ENCODE peak calls at places on chromosomes 13 and 19, in four cellular contexts. F, P, D and O are unnamed samples.

GRCh38 chr19:10653732-10654609 is at the start of gene ILF3:
- DNase-seq in F (peak), P (peak), D (peak), O (peak)

GRCh38 chr19:13729859-13730258 is 34.5 kb upstream of the MRI1 start:
- DNase-seq in F (no peak), P (no peak), D (no peak), O (no peak)

GRCh38 chr19:3389446-3389778 is 23.0 kb downstream of the NFIC start:
- DNase-seq in F (no peak), P (no peak), D (no peak), O (no peak)

GRCh38 chr13:34300559-34300958 is 482.6 kb downstream of the RFC3 start:
- DNase-seq in F (no peak), P (no peak), D (peak), O (no peak)

GRCh38 chr19:17219286-17219685 is 4.1 kb downstream of the USE1 start:
- DNase-seq in F (no peak), P (no peak), D (no peak), O (no peak)

GRCh38 chr19:30651691-30652090 is 279.5 kb downstream of the ZNF536 start:
- DNase-seq in F (no peak), P (no peak), D (no peak), O (no peak)

GRCh38 chr19:29587059-29587458 is 19.0 kb upstream of the POP4 start:
- DNase-seq in F (no peak), P (no peak), D (no peak), O (no peak)

GRCh38 chr13:31674056-31674455 is 65.3 kb upstream of the RXFP2 start:
- DNase-seq in F (no peak), P (no peak), D (no peak), O (no peak)

GRCh38 chr13:110298566-110299321 is 8.2 kb downstream of the COL4A1 start:
- DNase-seq in F (no peak), P (no peak), D (no peak), O (no peak)

GRCh38 chr13:76027131-76027530 is 391.0 kb downstream of the LMO7 start:
- DNase-seq in F (no peak), P (no peak), D (no peak), O (no peak)

GRCh38 chr13:92549275-92549674 is 677.3 kb upstream of the GPC6 start:
- DNase-seq in F (no peak), P (no peak), D (no peak), O (no peak)

DNA sequence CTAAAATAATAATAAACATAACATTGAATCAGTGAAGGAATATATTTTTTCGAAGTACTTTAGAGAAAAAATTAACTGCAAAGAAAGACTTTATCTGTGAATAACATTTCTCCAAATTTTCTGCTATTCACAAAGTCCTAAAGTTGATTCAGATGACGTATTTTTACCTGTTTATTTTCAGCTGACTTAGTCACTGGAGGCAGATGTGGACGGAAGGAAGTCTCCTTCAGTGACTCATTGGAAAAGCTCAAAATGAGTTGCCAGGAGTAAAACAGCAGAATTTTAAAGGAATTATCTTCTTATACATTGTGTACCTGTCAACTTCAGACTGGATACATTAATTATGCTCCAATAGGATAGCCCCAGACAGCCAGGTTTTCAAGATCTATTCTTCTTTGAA is 679.4 kb upstream of the GPC6 start:
- DNase-seq in F (no peak), P (no peak), D (no peak), O (no peak)
- TF ChIP-seq HDAC6 in F (no peak), P (no peak), D (no peak), O (no peak)

DNA sequence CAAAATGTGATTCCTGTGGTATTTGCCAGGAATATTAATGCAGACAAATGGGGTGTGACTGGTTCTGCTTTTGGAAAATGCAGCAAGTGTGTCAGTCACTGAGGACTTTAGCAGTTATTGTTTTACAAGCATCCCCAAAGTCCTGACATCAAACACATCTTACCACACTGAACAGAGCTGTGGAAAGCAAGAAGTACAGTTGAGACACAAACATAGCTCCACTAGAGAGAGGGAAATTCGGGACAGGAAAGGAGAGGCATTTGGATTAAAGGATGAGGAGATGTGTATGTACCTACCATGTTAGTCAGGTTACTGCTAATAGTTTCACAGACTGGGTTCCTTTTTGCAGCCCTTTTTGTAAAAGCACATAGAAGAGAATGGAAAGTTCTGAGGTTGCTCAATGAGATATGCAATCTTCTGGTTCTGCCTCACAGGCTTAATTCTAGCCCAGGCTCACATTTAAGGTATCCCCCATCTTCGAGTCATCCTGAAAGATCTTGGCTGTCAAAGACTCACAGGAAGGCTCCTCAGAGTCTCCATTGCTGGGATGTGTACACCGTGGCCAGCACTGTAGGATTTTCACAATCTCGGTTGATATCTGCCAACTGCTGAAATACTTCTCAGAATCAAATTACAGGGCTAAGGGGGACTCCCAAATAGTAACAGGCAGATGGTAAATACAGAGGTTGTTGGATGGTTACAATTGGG is 316.6 kb downstream of the DNAJC15 start:
- DNase-seq in F (no peak), P (no peak), D (no peak), O (no peak)
- TF ChIP-seq HDAC6 in F (no peak), P (no peak), D (no peak), O (no peak)

GRCh38 chr19:5803441-5803751 is 1.5 kb upstream of the NRTN start:
- DNase-seq in F (no peak), P (no peak), D (no peak), O (no peak)

GRCh38 chr19:5806133-5806489 is 1.2 kb downstream of the NRTN start:
- DNase-seq in F (no peak), P (no peak), D (no peak), O (no peak)

GRCh38 chr19:5803752-5804515 is 933 bp upstream of the NRTN start:
- DNase-seq in F (peak), P (peak), D (peak), O (peak)

GRCh38 chr19:5805465-5806132 is 732 bp downstream of the NRTN start:
- DNase-seq in F (no peak), P (peak), D (peak), O (peak)

GRCh38 chr19:5804516-5805464 is at the start of gene NRTN:
- DNase-seq in F (no peak), P (peak), D (no peak), O (peak)
- TF ChIP-seq HDAC6 in F (no peak), P (no peak), D (no peak), O (no peak)

DNA sequence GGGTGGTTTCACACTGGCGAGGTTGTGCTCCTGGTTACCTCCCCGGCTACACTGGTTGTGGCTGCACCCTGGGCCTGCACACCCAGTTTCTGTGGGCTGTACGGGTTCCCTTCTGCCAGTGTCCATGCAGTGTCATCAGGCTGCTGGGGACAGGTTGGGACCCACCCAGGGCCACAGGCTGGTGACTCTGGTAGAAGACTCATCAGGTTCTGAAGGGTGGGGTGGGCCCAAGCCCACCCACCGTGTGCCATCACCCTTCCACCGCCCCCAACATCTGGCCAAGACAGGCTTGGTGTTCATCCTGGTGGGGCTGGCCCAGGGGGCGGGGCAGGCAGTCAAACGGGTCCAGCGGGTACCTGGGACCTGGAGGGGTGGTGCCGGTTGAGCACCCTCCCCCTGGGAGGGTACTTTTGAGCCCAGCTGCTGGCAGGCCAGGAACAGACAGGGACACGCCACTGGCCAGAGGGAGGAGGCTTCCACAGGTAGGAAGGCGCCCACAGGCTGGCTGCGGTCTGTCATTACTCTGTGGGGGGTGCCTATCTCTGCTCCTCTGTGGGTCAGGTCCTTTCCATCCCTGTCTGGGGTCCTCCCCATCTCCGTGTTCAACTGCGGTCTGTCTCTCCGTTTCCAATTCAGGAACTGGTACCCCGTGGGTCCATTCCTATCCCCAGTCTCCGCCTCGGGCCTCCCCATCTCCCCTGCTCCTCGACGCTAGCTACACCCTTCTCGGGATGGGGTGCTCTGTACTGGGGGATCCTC is at the start of gene RNF225:
- DNase-seq in F (no peak), P (peak), D (no peak), O (peak)
- TF ChIP-seq HDAC6 in F (no peak), P (no peak), D (no peak), O (no peak)

DNA sequence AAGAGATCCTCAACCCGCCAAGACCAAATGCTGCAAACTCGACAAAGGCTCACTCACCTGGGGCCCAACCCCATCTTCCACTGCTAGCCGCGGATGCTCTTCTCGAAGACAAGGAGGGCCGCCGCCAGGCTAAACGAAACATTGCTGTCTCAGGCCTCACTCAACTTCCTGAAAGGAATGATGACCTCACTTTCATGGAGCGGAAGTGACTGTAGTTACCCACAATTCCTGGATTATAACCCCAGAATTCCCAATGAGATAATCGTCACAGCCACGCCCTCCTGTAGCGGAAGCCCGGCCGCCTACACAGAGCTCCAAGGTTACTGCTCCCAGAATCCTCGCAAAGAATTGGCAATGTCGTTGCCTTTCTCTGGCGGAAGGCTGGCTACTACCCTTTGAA is 10.5 kb upstream of the ZNF112 start:
- DNase-seq in F (no peak), P (peak), D (no peak), O (no peak)
- TF ChIP-seq HDAC6 in F (no peak), P (no peak), D (no peak), O (no peak)

DNA sequence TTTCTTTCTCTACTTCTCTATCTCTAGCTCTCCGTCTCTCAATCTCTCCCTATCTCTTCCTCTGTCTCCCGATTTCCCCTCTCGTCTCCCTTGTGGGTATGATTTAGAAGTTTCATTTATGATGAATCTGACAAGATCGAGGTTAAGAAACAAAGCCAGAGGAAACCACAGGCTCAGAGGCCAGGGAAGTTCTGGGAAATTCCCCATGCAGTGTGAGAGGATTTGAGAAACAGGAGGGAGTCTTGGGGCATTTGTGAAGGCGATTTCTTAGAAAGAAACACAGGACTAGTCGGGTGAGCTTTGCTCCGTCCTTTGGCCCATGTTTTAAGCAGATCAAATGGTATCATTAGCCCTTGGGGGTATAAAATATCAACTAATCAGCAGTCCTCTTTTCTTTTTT is 25.7 kb downstream of the TNFSF9 start:
- DNase-seq in F (peak), P (no peak), D (no peak), O (no peak)
- TF ChIP-seq HDAC6 in F (no peak), P (no peak), D (no peak), O (no peak)

GRCh38 chr19:39208175-39208795 is 4.2 kb upstream of the SYCN start:
- DNase-seq in F (no peak), P (no peak), D (no peak), O (no peak)
- TF ChIP-seq HDAC6 in F (no peak), P (no peak), D (no peak), O (no peak)

GRCh38 chr19:39126593-39127187 is 1.1 kb downstream of the PAK4 start:
- DNase-seq in F (no peak), P (no peak), D (peak), O (no peak)

GRCh38 chr19:39125199-39125553 is 410 bp upstream of the PAK4 start:
- DNase-seq in F (no peak), P (no peak), D (no peak), O (no peak)

GRCh38 chr19:39127812-39128510 is 2.4 kb downstream of the PAK4 start:
- DNase-seq in F (no peak), P (no peak), D (no peak), O (no peak)

GRCh38 chr19:39125554-39126311 is at the start of gene PAK4:
- DNase-seq in F (peak), P (peak), D (peak), O (peak)

DNA sequence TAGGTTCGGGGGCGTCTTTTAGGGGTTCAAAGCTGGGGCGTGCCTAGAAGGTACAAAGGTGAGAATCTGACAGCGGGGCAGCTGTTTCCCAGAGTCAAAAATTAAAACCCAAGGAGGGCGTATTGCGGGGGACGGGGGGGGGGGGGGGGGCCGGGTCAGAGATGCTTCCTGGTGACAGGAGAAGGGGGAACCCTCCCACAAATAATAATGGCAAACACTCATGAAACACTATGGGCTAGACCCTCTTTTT is 651 bp downstream of the PAK4 start:
- DNase-seq in F (no peak), P (no peak), D (no peak), O (no peak)
- TF ChIP-seq HDAC6 in F (no peak), P (no peak), D (no peak), O (no peak)